ENCODE peak calls at places on chromosome 1, in nine cellular contexts. I, T, Q, R, N, A, E, F and M are unnamed samples.

GRCh38 chr1:21539933-21540332 is 30.7 kb downstream of the ALPL start:
- DNase-seq in A (no peak), T (peak; percentile 10), F (no peak), N (no peak), I (no peak), R (no peak), E (peak; percentile 8), Q (no peak), M (peak; percentile 59)

GRCh38 chr1:166840309-166841302 is 1.3 kb downstream of the POGK start:
- DNase-seq in A (no peak), E (no peak), I (no peak), Q (no peak), T (no peak), R (no peak), N (no peak), F (no peak), M (peak; percentile 66)

GRCh38 chr1:116826818-116827606 is 72.8 kb downstream of the CD2 start:
- DNase-seq in Q (no peak), A (peak; percentile 77), E (no peak), T (peak; percentile 47), N (no peak), I (no peak), F (no peak), R (no peak), M (no peak)

GRCh38 chr1:39195166-39196111 is 9.1 kb upstream of the MACF1 start:
- DNase-seq in I (no peak), F (no peak), Q (no peak), T (no peak), A (no peak), N (no peak), E (no peak), R (peak; percentile 4), M (no peak)

GRCh38 chr1:156886583-156887302 is 6.8 kb upstream of the PEAR1 start:
- DNase-seq in E (no peak), N (no peak), T (no peak), I (no peak), A (no peak), F (no peak), Q (no peak), R (no peak), M (no peak)

GRCh38 chr1:53219711-53220110 is 723 bp downstream of the CZIB start:
- DNase-seq in A (no peak), N (no peak), E (no peak), R (no peak), Q (no peak), T (no peak), I (no peak), F (no peak), M (no peak)

GRCh38 chr1:53608071-53608470 is 130.9 kb downstream of the GLIS1 start:
- DNase-seq in R (no peak), A (no peak), Q (no peak), N (no peak), T (no peak), F (no peak), I (no peak), E (no peak), M (peak; percentile 15)

GRCh38 chr1:107548276-107548675 is 407.4 kb downstream of the NTNG1 start:
- DNase-seq in T (no peak), R (no peak), E (no peak), A (no peak), Q (no peak), N (no peak), F (no peak), I (no peak), M (no peak)

GRCh38 chr1:145805057-145805456 is 18.8 kb downstream of the RNF115 start:
- DNase-seq in N (no peak), F (no peak), R (no peak), A (no peak), T (no peak), E (no peak), I (no peak), Q (no peak), M (no peak)

GRCh38 chr1:216721878-216722277 is 1.4 kb downstream of the ESRRG start:
- DNase-seq in N (no peak), F (no peak), R (no peak), A (peak; percentile 70), I (no peak), T (no peak), E (no peak), Q (no peak), M (no peak)

GRCh38 chr1:113835686-113836290 is 23.5 kb upstream of the RSBN1 start:
- DNase-seq in I (no peak), A (peak; percentile 52), F (no peak), N (no peak), Q (no peak), E (no peak), R (peak; percentile 81), T (no peak), M (no peak)

GRCh38 chr1:193703101-193703500 is 516.7 kb upstream of the B3GALT2 start:
- DNase-seq in A (no peak), F (no peak), N (no peak), R (no peak), E (no peak), I (no peak), Q (no peak), T (no peak), M (no peak)

GRCh38 chr1:37919277-37919676 is 27.6 kb downstream of the INPP5B start:
- DNase-seq in E (no peak), Q (no peak), F (no peak), R (no peak), T (no peak), A (no peak), N (no peak), I (no peak), M (no peak)

GRCh38 chr1:70200065-70200464 is 5.3 kb downstream of the LRRC40 start:
- DNase-seq in F (no peak), A (no peak), I (no peak), E (no peak), Q (no peak), R (no peak), N (no peak), T (no peak), M (no peak)

GRCh38 chr1:223827193-223827663 is 18.5 kb downstream of the TP53BP2 start:
- DNase-seq in E (no peak), R (no peak), I (no peak), A (no peak), T (no peak), Q (no peak), F (no peak), N (no peak), M (no peak)

GRCh38 chr1:36890776-36891175 is 143.5 kb downstream of the GRIK3 start:
- DNase-seq in A (no peak), R (no peak), I (no peak), N (peak; percentile 22), F (no peak), E (no peak), Q (no peak), T (no peak), M (peak; percentile 74)

GRCh38 chr1:115062542-115063004 is 26.7 kb downstream of the TSPAN2 start:
- DNase-seq in N (peak; percentile 91), I (no peak), T (peak; percentile 64), E (no peak), A (no peak), F (no peak), R (no peak), Q (peak; percentile 73), M (peak; percentile 48)

GRCh38 chr1:183022202-183023145 is 746 bp upstream of the LAMC1 start:
- DNase-seq in R (peak; percentile 82), N (peak; percentile 91), A (peak; percentile 84), F (peak; percentile 75), T (peak; percentile 30), I (no peak), Q (no peak), E (peak; percentile 43), M (peak; percentile 97)

GRCh38 chr1:177230228-177231016 is 59.7 kb downstream of the BRINP2 start:
- DNase-seq in E (no peak), I (no peak), R (no peak), Q (no peak), N (no peak), A (no peak), T (no peak), F (no peak), M (no peak)

GRCh38 chr1:13784971-13785370 is 85.0 kb downstream of the PRDM2 start:
- DNase-seq in F (no peak), N (no peak), R (no peak), E (no peak), T (no peak), I (no peak), Q (no peak), A (no peak), M (no peak)

GRCh38 chr1:183522104-183522503 is 49.8 kb downstream of the SMG7 start:
- DNase-seq in T (no peak), R (no peak), I (no peak), Q (no peak), A (no peak), N (no peak), E (no peak), F (no peak), M (no peak)

GRCh38 chr1:67747667-67748066 is 62.7 kb downstream of the GADD45A start:
- DNase-seq in E (no peak), F (no peak), R (no peak), Q (no peak), I (no peak), N (no peak), T (no peak), A (no peak), M (no peak)

GRCh38 chr1:117612517-117613248 is 6.8 kb downstream of the TENT5C start:
- DNase-seq in Q (no peak), I (no peak), R (peak; percentile 3), E (no peak), F (no peak), T (no peak), A (no peak), N (no peak), M (peak; percentile 78)

GRCh38 chr1:222095606-222096475 is 354.0 kb upstream of the DUSP10 start:
- DNase-seq in T (peak; percentile 39), F (no peak), A (peak; percentile 31), I (no peak), N (no peak), Q (peak; percentile 21), R (no peak), E (peak; percentile 2), M (no peak)

GRCh38 chr1:197915797-197916686 is 1.1 kb upstream of the LHX9 start:
- DNase-seq in T (no peak), R (no peak), Q (no peak), A (peak; percentile 56), E (peak; percentile 5), I (peak; percentile 35), F (no peak), N (no peak), M (no peak)

GRCh38 chr1:29696656-29697390 is 460.5 kb downstream of the PTPRU start:
- DNase-seq in T (no peak), Q (no peak), I (no peak), A (no peak), N (no peak), E (no peak), R (no peak), F (no peak), M (no peak)

GRCh38 chr1:227769047-227769446 is 33.8 kb downstream of the SNAP47 start:
- DNase-seq in E (no peak), F (no peak), A (no peak), R (no peak), N (no peak), I (no peak), Q (no peak), T (no peak), M (no peak)